ENCODE peak calls at places on chromosomes 11 and 22, in four cellular contexts. R is K562, Y is HL-60, E is GM12878. I is an unnamed sample.

GRCh38 chr22:36233796-36234195 is 5.5 kb downstream of the APOL2 start:
- DNase-seq in Y (no peak), E (no peak), R (no peak), I (no peak)

GRCh38 chr11:267491-267994 is 10.7 kb upstream of the NLRP6 start:
- DNase-seq in Y (peak; percentile 61), E (peak; percentile 35), R (peak; percentile 69), I (no peak)

GRCh38 chr11:78168539-78169477 is 19.6 kb downstream of the KCTD21 start:
- DNase-seq in R (no peak), Y (no peak), E (no peak), I (no peak)

GRCh38 chr11:35907648-35908431 is 36.0 kb upstream of the LDLRAD3 start:
- DNase-seq in Y (no peak), E (peak; percentile 64), R (no peak), I (peak; percentile 9)

GRCh38 chr11:134500621-134501020 is 88.6 kb upstream of the B3GAT1 start:
- DNase-seq in R (no peak), Y (no peak), E (no peak), I (no peak)

GRCh38 chr11:16956538-16957153 is 57.6 kb downstream of the PLEKHA7 start:
- DNase-seq in E (no peak), Y (no peak), R (no peak), I (no peak)

GRCh38 chr11:122983438-122984185 is 2.0 kb upstream of the BSX start:
- DNase-seq in Y (no peak), R (no peak), E (no peak), I (no peak)

GRCh38 chr22:29846290-29846689 is 8.2 kb upstream of the ASCC2 start:
- DNase-seq in Y (no peak), R (no peak), E (no peak), I (no peak)

GRCh38 chr22:30453731-30454510 is 17.9 kb downstream of the SEC14L3 start:
- DNase-seq in R (no peak), Y (peak; percentile 21), E (no peak), I (no peak)

GRCh38 chr11:8809605-8810272 is 101.2 kb upstream of the AKIP1 start:
- DNase-seq in E (no peak), R (no peak), Y (no peak), I (no peak)

GRCh38 chr11:118216621-118217526 is 7.9 kb downstream of the JAML start:
- DNase-seq in R (no peak), Y (no peak), E (no peak), I (no peak)

GRCh38 chr11:1257366-1257765 is 34.5 kb downstream of the MUC5B start:
- DNase-seq in Y (no peak), E (no peak), R (no peak), I (no peak)

GRCh38 chr11:45045692-45046471 is 95.2 kb upstream of the TP53I11 start:
- DNase-seq in Y (peak; percentile 45), E (no peak), R (no peak), I (no peak)

GRCh38 chr11:125903753-125904659 is at the start of gene DDX25:
- DNase-seq in R (no peak), E (no peak), Y (no peak), I (no peak)

GRCh38 chr11:69361048-69361447 is 67.1 kb downstream of the MYEOV start:
- DNase-seq in E (no peak), Y (no peak), R (no peak), I (no peak)

GRCh38 chr11:64122411-64123101 is 43.4 kb downstream of the MACROD1 start:
- DNase-seq in E (no peak), Y (no peak), R (no peak), I (no peak)

GRCh38 chr11:2472428-2473186 is 27.8 kb downstream of the KCNQ1 start:
- DNase-seq in Y (no peak), R (no peak), E (no peak), I (no peak)

GRCh38 chr11:41031571-41032060 is 427.8 kb downstream of the LRRC4C start:
- DNase-seq in E (no peak), Y (no peak), R (no peak), I (no peak)

GRCh38 chr11:59207988-59208432 is 4.7 kb downstream of the MPEG1 start:
- DNase-seq in Y (no peak), E (peak; percentile 89), R (peak; percentile 42), I (no peak)

GRCh38 chr11:27701262-27702105 is 1.2 kb upstream of the BDNF start:
- DNase-seq in R (no peak), E (no peak), Y (no peak), I (no peak)
- TF ChIP-seq SPI1 in R (no peak), E (no peak), Y (no peak), I (no peak)

GRCh38 chr22:37660709-37661045 is 2.2 kb downstream of the PDXP start:
- DNase-seq in E (no peak), R (no peak), Y (no peak), I (no peak)

GRCh38 chr22:37658133-37659065 is at the start of gene PDXP:
- DNase-seq in E (peak; percentile 99), R (peak; percentile 89), Y (peak; percentile 100), I (peak; percentile 98)

GRCh38 chr22:37659897-37660708 is 1.6 kb downstream of the PDXP start:
- DNase-seq in R (no peak), Y (no peak), E (no peak), I (no peak)

GRCh38 chr22:37657590-37658132 is 862 bp upstream of the PDXP start:
- DNase-seq in E (no peak), Y (no peak), R (no peak), I (no peak)

GRCh38 chr22:37659066-37659896 is 758 bp downstream of the PDXP start:
- DNase-seq in E (no peak), Y (peak; percentile 50), R (peak; percentile 55), I (no peak)
- TF ChIP-seq SPI1 in E (no peak), Y (peak; percentile 9), R (no peak), I (no peak)

GRCh38 chr11:32280339-32280738 is 155.0 kb downstream of the WT1 start:
- DNase-seq in Y (no peak), E (no peak), R (no peak), I (no peak)

GRCh38 chr11:32279672-32280071 is 155.7 kb downstream of the WT1 start:
- DNase-seq in Y (no peak), R (no peak), E (no peak), I (no peak)
- TF ChIP-seq SPI1 in Y (no peak), R (no peak), E (no peak), I (no peak)

GRCh38 chr22:49547751-49548239 is 279.9 kb downstream of the BRD1 start:
- DNase-seq in Y (no peak), R (no peak), E (no peak), I (no peak)

GRCh38 chr22:49545606-49546005 is 282.1 kb downstream of the BRD1 start:
- DNase-seq in R (no peak), E (no peak), Y (no peak), I (no peak)

GRCh38 chr22:49548356-49549202 is 279.1 kb downstream of the BRD1 start:
- DNase-seq in R (no peak), E (no peak), Y (no peak), I (no peak)

GRCh38 chr22:49549256-49549655 is 278.4 kb downstream of the BRD1 start:
- DNase-seq in Y (no peak), R (no peak), E (no peak), I (no peak)

DNA sequence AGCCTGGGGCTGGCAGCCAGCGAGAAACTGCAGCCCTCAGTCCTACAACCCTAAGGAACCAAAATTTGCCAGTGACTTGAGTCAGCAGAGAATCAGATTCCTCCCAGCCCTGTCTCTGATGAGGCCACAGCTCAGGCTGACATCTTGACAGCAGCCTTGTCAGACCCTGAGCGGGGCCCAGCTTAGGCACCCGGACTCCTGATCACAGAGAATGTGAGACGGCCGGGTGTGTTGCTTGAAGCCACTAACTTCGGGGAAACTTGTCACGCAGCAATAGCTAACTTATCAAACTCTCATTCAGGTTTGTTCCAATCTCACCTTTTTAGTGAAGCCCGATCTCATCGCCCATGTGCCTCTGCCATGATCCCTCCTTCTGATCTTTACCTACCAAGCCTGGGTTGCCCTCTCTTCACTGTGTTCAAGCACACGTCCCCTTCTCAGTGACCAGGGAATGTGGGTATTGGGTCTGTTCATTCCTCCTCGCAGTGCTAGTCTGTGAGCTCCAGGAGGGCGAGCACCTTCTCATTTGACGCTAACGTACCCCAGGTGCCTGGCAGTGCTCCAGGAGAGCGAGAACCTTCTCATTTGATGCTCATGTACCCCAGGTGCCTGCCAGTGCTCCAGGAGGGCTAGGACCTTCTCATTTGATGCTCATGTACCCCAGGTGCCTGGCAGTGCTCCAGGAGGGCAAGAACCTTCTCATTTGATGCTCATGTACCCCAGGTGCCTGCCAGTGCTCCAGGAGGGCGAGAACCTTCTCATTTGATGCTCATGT is 280.7 kb downstream of the BRD1 start:
- DNase-seq in R (no peak), Y (no peak), E (no peak), I (no peak)
- TF ChIP-seq SPI1 in R (no peak), Y (no peak), E (no peak), I (no peak)

DNA sequence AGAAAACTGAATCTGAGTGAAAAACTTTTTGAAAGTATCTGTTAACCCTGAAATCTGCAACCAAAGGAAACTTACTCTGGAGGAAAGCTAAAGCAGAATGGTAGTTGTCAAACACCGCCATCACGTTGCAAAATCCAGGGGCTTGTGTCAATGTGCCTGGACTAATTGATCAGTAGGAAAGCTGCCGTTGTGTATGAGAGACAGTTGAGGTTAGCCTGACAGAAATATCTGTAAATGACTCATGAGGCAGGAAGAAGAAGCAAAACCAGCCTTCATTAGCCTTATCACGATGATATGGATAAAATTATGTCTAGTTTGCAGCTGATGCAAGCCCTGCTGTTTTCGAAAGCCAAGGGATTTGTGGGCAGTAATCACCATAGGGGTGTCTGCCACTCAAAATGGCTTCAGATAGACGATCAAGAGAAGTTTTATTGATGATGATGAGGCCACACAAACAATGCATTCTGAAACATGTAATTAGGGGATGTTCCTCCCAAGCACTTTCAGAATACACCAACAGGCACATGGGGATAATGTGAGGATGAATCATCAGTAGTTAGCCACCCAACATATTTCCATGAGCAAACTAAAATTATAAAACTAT is 8.9 kb downstream of the SCGB1A1 start:
- DNase-seq in Y (peak; percentile 74), R (no peak), E (peak; percentile 41), I (no peak)
- TF ChIP-seq SPI1 in Y (no peak), R (no peak), E (no peak), I (no peak)

DNA sequence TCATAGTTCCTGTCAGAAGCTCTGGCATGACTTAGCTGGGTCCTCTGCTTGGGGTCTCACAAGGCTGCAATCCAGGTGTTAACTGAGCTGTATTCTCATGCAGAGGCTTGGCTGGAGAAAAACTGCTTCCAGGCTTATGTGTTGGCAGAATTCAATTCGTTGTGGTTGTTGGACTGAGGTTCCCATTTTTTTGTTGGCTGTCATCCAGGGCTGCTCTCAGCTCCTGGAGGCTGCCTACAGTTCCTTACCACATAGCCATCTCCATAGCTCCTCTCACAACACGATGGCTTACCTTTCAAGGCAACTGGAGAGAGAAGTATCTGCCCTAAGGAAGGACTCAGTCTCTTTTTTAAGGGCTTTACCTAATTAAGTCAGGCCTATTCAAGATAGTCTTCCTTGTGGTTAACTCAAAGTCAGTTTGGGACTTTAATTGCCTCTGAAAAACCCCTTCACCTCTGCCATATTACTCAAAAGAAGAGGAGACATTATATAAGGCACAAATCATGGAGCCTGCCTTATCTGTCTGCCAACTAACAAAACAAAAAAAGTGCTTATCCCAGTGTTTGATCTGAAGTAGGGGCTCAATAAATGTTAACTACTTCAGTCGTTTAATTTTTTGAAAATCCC is 35.2 kb downstream of the OR2AG2 start:
- DNase-seq in E (no peak), Y (no peak), R (no peak), I (no peak)
- TF ChIP-seq SPI1 in E (no peak), Y (no peak), R (no peak), I (no peak)

GRCh38 chr22:46353483-46354105 is 18.1 kb downstream of the TRMU start:
- DNase-seq in E (no peak), R (no peak), Y (no peak), I (no peak)
- TF ChIP-seq SPI1 in E (no peak), R (no peak), Y (no peak), I (no peak)